ENCODE peak calls at places on chromosomes 7 and 10, in five cellular contexts. G is IMR-90, X is SK-N-SH, Y is H1, K is colonic mucosa. N is an unnamed sample.

GRCh38 chr10:29120216-29120615 is 168.7 kb upstream of the LYZL1 start:
- DNase-seq in G (peak; percentile 89), X (no peak), Y (no peak), K (no peak), N (no peak)

GRCh38 chr10:69650589-69651261 is 20.7 kb downstream of the FAM241B start:
- DNase-seq in G (no peak), X (no peak), Y (no peak), K (no peak), N (no peak)

GRCh38 chr7:129493555-129493954 is 8.8 kb upstream of the SMKR1 start:
- DNase-seq in G (peak; percentile 33), X (no peak), Y (no peak), K (no peak), N (no peak)

GRCh38 chr10:124264711-124265390 is 153.9 kb downstream of the OAT start:
- DNase-seq in G (no peak), X (no peak), Y (no peak), K (no peak), N (no peak)

GRCh38 chr10:44262551-44263251 is 122.2 kb downstream of the CXCL12 start:
- DNase-seq in G (no peak), X (no peak), Y (no peak), K (no peak), N (no peak)

GRCh38 chr10:96648297-96648696 is 61.5 kb upstream of the TM9SF3 start:
- DNase-seq in G (no peak), X (no peak), Y (no peak), K (no peak), N (no peak)

GRCh38 chr7:19362099-19362498 is 216.9 kb upstream of the FERD3L start:
- DNase-seq in G (peak; percentile 56), X (no peak), Y (no peak), K (no peak), N (no peak)

GRCh38 chr7:107387077-107387476 is 82.8 kb upstream of the GPR22 start:
- DNase-seq in G (peak; percentile 39), X (peak; percentile 75), Y (no peak), K (no peak), N (peak; percentile 86)

GRCh38 chr10:58243269-58243668 is 24.4 kb downstream of the IPMK start:
- DNase-seq in G (no peak), X (no peak), Y (no peak), K (no peak), N (no peak)

GRCh38 chr7:55970561-55970960 is 6.2 kb downstream of the NIPSNAP2 start:
- DNase-seq in G (no peak), X (no peak), Y (no peak), K (no peak), N (no peak)

GRCh38 chr7:47889723-47890122 is 58.5 kb downstream of the PKD1L1 start:
- DNase-seq in G (no peak), X (no peak), Y (no peak), K (no peak), N (no peak)

GRCh38 chr10:84820121-84820520 is 491.7 kb downstream of the CCSER2 start:
- DNase-seq in G (no peak), X (no peak), Y (no peak), K (no peak), N (no peak)

GRCh38 chr10:80530251-80530650 is 7.5 kb upstream of the SH2D4B start:
- DNase-seq in G (peak; percentile 22), X (peak; percentile 42), Y (no peak), K (no peak), N (peak; percentile 63)

GRCh38 chr10:122671355-122671754 is 28.3 kb downstream of the C10orf120 start:
- DNase-seq in G (no peak), X (no peak), Y (no peak), K (no peak), N (no peak)

GRCh38 chr10:31822616-31823318 is 105.9 kb downstream of the ARHGAP12 start:
- DNase-seq in G (no peak), X (no peak), Y (no peak), K (no peak), N (no peak)

GRCh38 chr7:151835636-151836035 is 41.3 kb downstream of the PRKAG2 start:
- DNase-seq in G (no peak), X (no peak), Y (no peak), K (no peak), N (no peak)

GRCh38 chr10:33552290-33552689 is 217.8 kb upstream of the NRP1 start:
- DNase-seq in G (no peak), X (no peak), Y (no peak), K (no peak), N (no peak)

GRCh38 chr10:100307716-100308115 is 21.2 kb upstream of the BLOC1S2 start:
- DNase-seq in G (peak; percentile 70), X (no peak), Y (no peak), K (no peak), N (no peak)

GRCh38 chr10:77016278-77016815 is 621.3 kb downstream of the KCNMA1 start:
- DNase-seq in G (no peak), X (no peak), Y (no peak), K (no peak), N (no peak)

GRCh38 chr10:3784510-3785250 is at the start of gene KLF6:
- DNase-seq in G (peak; percentile 28), X (peak; percentile 67), Y (peak; percentile 70), K (peak; percentile 44), N (no peak)

GRCh38 chr10:1036341-1036791 is 10.7 kb upstream of the IDI2 start:
- DNase-seq in G (peak; percentile 87), X (no peak), Y (no peak), K (no peak), N (peak; percentile 55)

GRCh38 chr7:5591547-5591899 is 167.9 kb upstream of the TNRC18 start:
- DNase-seq in G (peak; percentile 80), X (peak; percentile 70), Y (no peak), K (no peak), N (peak; percentile 85)

GRCh38 chr10:76114556-76114955 is 683.1 kb downstream of the LRMDA start:
- DNase-seq in G (no peak), X (no peak), Y (no peak), K (no peak), N (no peak)

GRCh38 chr10:125076891-125077643 is 83.3 kb downstream of the CTBP2 start:
- DNase-seq in G (peak; percentile 75), X (no peak), Y (no peak), K (no peak), N (no peak)

GRCh38 chr7:1712907-1713501 is 42.9 kb downstream of the ELFN1 start:
- DNase-seq in G (no peak), X (peak; percentile 60), Y (no peak), K (no peak), N (no peak)

GRCh38 chr10:48364659-48365405 is 58.4 kb downstream of the MAPK8 start:
- DNase-seq in G (peak; percentile 74), X (no peak), Y (no peak), K (no peak), N (no peak)

GRCh38 chr7:72706521-72706920 is 121.5 kb downstream of the TYW1B start:
- DNase-seq in G (no peak), X (no peak), Y (no peak), K (no peak), N (no peak)

GRCh38 chr10:110919971-110920881 is 822 bp downstream of the SHOC2 start:
- DNase-seq in G (peak; percentile 17), X (peak; percentile 25), Y (peak; percentile 67), K (peak; percentile 56), N (peak; percentile 80)

GRCh38 chr10:32367793-32368453 is 21.0 kb upstream of the EPC1 start:
- DNase-seq in G (peak; percentile 75), X (peak; percentile 46), Y (peak; percentile 71), K (peak; percentile 90), N (peak; percentile 82)

GRCh38 chr7:151366872-151367207 is 25.2 kb downstream of the NUB1 start:
- DNase-seq in G (peak; percentile 91), X (no peak), Y (peak; percentile 11), K (no peak), N (no peak)

GRCh38 chr10:62054825-62055224 is 153.3 kb downstream of the ARID5B start:
- DNase-seq in G (no peak), X (no peak), Y (no peak), K (no peak), N (no peak)

GRCh38 chr7:71300603-71301002 is 168.7 kb downstream of the GALNT17 start:
- DNase-seq in G (no peak), X (no peak), Y (no peak), K (no peak), N (no peak)

GRCh38 chr7:139407555-139407954 is 47.9 kb downstream of the LUC7L2 start:
- DNase-seq in G (no peak), X (no peak), Y (no peak), K (no peak), N (no peak)

GRCh38 chr7:157522189-157522588 is 185.4 kb downstream of the DNAJB6 start:
- DNase-seq in G (no peak), X (no peak), Y (peak; percentile 27), K (no peak), N (peak; percentile 33)

GRCh38 chr7:128856001-128856718 is 6.5 kb upstream of the ATP6V1F start:
- DNase-seq in G (no peak), X (no peak), Y (no peak), K (no peak), N (no peak)

DNA sequence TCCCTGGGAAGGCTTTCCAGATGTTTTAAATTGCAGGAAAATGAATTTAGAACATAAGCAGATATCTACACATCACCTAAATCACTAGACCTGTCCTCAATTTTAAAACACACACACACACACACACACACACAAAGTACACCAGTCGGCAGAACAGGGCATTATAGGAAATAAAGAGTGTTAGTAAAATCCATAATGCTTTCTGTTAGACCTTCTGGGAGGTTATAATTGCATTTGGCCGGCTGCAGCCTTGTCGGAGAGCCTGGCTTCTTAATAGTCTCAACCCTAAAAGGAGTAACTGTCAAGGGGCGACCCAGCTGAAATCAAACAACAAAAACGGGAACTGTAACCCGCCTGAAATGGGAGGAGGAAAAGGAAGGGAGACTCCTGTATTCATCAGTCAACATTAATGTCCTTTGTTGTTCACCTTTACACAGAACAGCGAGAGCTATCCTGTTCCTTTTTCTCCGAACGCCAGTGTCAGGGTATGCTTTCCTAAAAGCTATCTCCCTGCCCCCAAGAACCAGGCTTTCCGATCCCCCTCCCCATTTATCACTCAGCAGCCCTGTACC is 1.3 kb downstream of the DOCK4 start:
- DNase-seq in G (no peak), X (no peak), Y (no peak), K (peak; percentile 40), N (no peak)
- H3K4me1 ChIP-seq in G (no peaks in the 10 kb centered on the region), X (no peaks in the 10 kb centered on the region), Y (peaks cover 6% of the 10 kb centered on the region), K (peaks cover 7% of the 10 kb centered on the region), N (no peaks in the 10 kb centered on the region)

GRCh38 chr7:130908345-130909160 is 174.5 kb upstream of the KLF14 start:
- DNase-seq in G (peak; percentile 49), X (no peak), Y (no peak), K (peak; percentile 58), N (no peak)
- H3K9ac ChIP-seq in G (peak overlapping the region; percentile 99), X (peak overlapping the region; percentile 98), Y (no peak overlapping the region), K (no peak overlapping the region), N (no peak overlapping the region)

GRCh38 chr7:33982425-33982786 is 77.1 kb downstream of the BMPER start:
- DNase-seq in G (peak; percentile 76), X (no peak), Y (no peak), K (no peak), N (no peak)
- H3K4me1 ChIP-seq in G (peaks cover 27% of the 10 kb centered on the region), X (peaks cover 55% of the 10 kb centered on the region), Y (no peaks in the 10 kb centered on the region), K (no peaks in the 10 kb centered on the region), N (peaks cover 7% of the 10 kb centered on the region)

GRCh38 chr10:118342638-118343020 is 505 bp upstream of the FAM204A start:
- DNase-seq in G (no peak), X (no peak), Y (no peak), K (no peak), N (no peak)
- H3K9ac ChIP-seq in G (no peak overlapping the region), X (peak overlapping the region; percentile 76), Y (peak overlapping the region; percentile 25), K (no peak overlapping the region), N (peak overlapping the region; percentile 73)

N was measured in endodermal cell.